ENCODE peak calls at places on chromosomes 11 and 22, in seven cellular contexts. E is OCI-LY7, D is suprapubic skin, W is endothelial cell of umbilical vein, Y is K562, O is cardiac fibroblast, R is Calu3. C is an unnamed sample.

GRCh38 chr11:121113611-121114010 is 12.6 kb downstream of the TECTA start:
- DNase-seq in E (no peak), D (no peak), W (no peak), Y (no peak), O (no peak), R (no peak), C (no peak)

GRCh38 chr22:49772692-49773091 is 55.0 kb downstream of the BRD1 start:
- DNase-seq in E (no peak), D (no peak), W (no peak), Y (peak), O (no peak), R (no peak), C (no peak)

GRCh38 chr11:106399075-106399500 is 321.6 kb downstream of the AASDHPPT start:
- DNase-seq in E (no peak), D (peak), W (no peak), Y (no peak), O (peak), R (no peak), C (no peak)

GRCh38 chr11:46391578-46392420 is at the start of gene CHRM4:
- DNase-seq in E (no peak), D (no peak), W (peak), Y (peak), O (no peak), R (peak), C (peak)

GRCh38 chr11:86519064-86519911 is 144.6 kb downstream of the CCDC81 start:
- DNase-seq in E (no peak), D (no peak), W (peak), Y (no peak), O (peak), R (no peak), C (no peak)

GRCh38 chr22:43390166-43390565 is 21.6 kb upstream of the MPPED1 start:
- DNase-seq in E (no peak), D (peak), W (no peak), Y (no peak), O (no peak), R (no peak), C (no peak)

GRCh38 chr11:6498544-6498943 is 1.5 kb downstream of the DNHD1 start:
- DNase-seq in E (no peak), D (no peak), W (no peak), Y (no peak), O (no peak), R (no peak), C (no peak)

GRCh38 chr22:46006379-46007002 is 29.5 kb upstream of the WNT7B start:
- DNase-seq in E (peak), D (peak), W (peak), Y (peak), O (peak), R (peak), C (peak)

GRCh38 chr11:112537846-112538330 is 277.2 kb upstream of the PLET1 start:
- DNase-seq in E (no peak), D (no peak), W (no peak), Y (no peak), O (no peak), R (no peak), C (no peak)

GRCh38 chr22:46457502-46458488 is 79.6 kb downstream of the CELSR1 start:
- DNase-seq in E (no peak), D (peak), W (no peak), Y (no peak), O (peak), R (no peak), C (no peak)

GRCh38 chr22:22235564-22235963 is 9.0 kb upstream of the VPREB1 start:
- DNase-seq in E (peak), D (no peak), W (peak), Y (peak), O (peak), R (peak), C (peak)

GRCh38 chr11:6601041-6601461 is 2.4 kb downstream of the RRP8 start:
- DNase-seq in E (no peak), D (no peak), W (no peak), Y (no peak), O (no peak), R (no peak), C (no peak)

GRCh38 chr11:128884703-128885338 is 6.3 kb upstream of the KCNJ5 start:
- DNase-seq in E (peak), D (no peak), W (peak), Y (peak), O (peak), R (peak), C (peak)

GRCh38 chr11:128884054-128884453 is 7.1 kb upstream of the KCNJ5 start:
- DNase-seq in E (no peak), D (no peak), W (no peak), Y (no peak), O (no peak), R (no peak), C (no peak)

GRCh38 chr11:128888034-128888985 is 2.8 kb upstream of the KCNJ5 start:
- DNase-seq in E (no peak), D (no peak), W (no peak), Y (no peak), O (no peak), R (no peak), C (no peak)

GRCh38 chr11:128889657-128890213 is 1.4 kb upstream of the KCNJ5 start:
- DNase-seq in E (no peak), D (no peak), W (no peak), Y (no peak), O (no peak), R (no peak), C (no peak)

GRCh38 chr11:128886401-128887119 is 4.6 kb upstream of the KCNJ5 start:
- DNase-seq in E (peak), D (no peak), W (no peak), Y (no peak), O (no peak), R (peak), C (no peak)
- TF ChIP-seq CTCF in E (peak), D (no peak), W (peak), Y (no peak), O (no peak), R (no peak), C (peak)

GRCh38 chr11:35677904-35678303 is 15.3 kb downstream of the TRIM44 start:
- DNase-seq in E (no peak), D (no peak), W (no peak), Y (no peak), O (no peak), R (no peak), C (no peak)
- TF ChIP-seq CTCF in E (no peak), D (no peak), W (no peak), Y (no peak), O (no peak), R (no peak), C (no peak)

DNA sequence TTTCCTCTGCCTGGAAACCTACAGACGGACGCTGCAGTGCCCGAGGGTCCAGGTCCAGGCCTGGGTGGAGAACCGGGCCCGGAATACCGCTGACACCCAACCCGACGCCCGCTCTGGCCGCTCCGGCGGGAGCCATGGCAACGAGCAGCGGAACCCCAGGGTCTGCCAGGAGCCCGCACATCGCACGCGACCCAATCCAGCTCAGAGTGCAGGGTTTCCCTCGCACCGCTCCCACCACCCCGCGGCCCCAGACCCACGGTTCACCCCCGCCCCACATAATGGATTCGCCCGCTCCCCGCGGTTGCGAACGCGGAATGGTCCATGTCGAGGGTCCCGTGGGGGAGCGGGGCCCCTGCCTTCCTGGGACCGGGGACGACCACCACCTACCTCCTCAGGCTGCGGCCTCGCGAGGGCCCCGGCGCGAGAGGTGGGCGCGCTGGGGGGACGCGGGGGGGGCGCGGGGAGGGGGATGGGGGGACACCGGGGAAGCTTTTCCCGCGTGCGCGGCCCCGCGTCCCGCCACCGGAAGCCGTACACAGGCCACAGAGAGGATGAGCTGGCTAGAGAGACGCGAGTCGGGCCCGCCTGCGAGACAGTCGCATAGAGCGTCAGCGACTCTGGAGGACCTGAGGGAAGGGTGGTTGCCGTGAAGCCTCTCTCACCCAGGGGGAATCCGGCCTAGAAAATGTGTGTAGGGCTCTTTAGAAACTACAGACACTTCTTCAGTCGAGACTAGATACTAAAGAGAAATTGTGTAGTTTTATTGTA is at the start of gene SSRP1:
- DNase-seq in E (peak), D (peak), W (peak), Y (peak), O (peak), R (peak), C (peak)
- TF ChIP-seq CTCF in E (peak), D (no peak), W (no peak), Y (no peak), O (no peak), R (no peak), C (peak)

GRCh38 chr11:93238956-93239355 is 41.2 kb upstream of the SLC36A4 start:
- DNase-seq in E (no peak), D (no peak), W (no peak), Y (no peak), O (no peak), R (no peak), C (no peak)

GRCh38 chr11:93234602-93235207 is 36.9 kb upstream of the SLC36A4 start:
- DNase-seq in E (peak), D (peak), W (peak), Y (peak), O (peak), R (peak), C (peak)

DNA sequence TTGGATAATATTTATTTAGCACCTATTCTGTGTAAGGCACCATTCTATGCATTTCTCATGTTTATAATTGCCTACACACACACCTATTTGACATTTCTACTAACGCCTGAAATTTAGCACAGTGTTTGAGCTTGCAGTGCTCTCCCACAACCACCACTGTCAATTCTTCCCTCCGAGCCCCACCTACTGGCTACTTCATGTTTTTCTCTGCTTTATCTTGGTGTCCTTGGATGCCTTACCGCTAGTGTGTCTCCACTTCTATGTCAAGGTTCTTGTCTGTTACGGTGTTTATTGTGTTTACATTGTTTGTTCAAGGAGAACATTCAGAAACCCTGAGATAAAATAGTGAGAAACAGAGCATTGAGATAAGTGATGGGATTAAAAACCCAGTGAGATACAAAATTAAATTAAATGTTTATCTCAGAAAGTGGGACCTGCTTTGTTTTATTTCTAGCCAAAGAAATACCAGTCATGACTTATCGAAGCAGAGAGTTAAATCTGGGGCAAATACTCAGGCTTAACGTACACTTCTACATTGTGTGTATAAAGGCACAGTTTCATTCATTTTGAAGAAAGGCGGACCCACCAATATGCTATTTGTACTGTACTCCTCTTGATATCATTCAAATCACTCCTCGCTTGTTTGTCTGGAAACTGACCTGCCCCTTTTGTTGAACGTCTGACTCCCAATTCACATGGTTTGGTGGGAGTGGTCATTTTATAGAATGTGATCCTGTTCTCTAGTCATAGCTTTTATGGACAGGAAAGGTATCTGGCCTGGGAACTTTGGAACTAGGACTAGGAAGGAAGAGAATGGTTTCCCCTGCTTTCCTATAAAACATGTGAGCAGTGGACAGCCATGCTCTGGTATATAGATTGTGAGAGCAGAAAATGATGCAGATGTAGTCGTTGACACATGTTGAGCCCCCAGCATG is 39.2 kb upstream of the SLC36A4 start:
- DNase-seq in E (peak), D (no peak), W (peak), Y (peak), O (peak), R (peak), C (no peak)
- TF ChIP-seq CTCF in E (peak), D (peak), W (peak), Y (peak), O (peak), R (peak), C (peak)

GRCh38 chr11:34214961-34215805 is 109.8 kb downstream of the NAT10 start:
- DNase-seq in E (no peak), D (no peak), W (no peak), Y (no peak), O (peak), R (peak), C (no peak)
- TF ChIP-seq CTCF in E (no peak), D (no peak), W (no peak), Y (no peak), O (no peak), R (no peak), C (no peak)

DNA sequence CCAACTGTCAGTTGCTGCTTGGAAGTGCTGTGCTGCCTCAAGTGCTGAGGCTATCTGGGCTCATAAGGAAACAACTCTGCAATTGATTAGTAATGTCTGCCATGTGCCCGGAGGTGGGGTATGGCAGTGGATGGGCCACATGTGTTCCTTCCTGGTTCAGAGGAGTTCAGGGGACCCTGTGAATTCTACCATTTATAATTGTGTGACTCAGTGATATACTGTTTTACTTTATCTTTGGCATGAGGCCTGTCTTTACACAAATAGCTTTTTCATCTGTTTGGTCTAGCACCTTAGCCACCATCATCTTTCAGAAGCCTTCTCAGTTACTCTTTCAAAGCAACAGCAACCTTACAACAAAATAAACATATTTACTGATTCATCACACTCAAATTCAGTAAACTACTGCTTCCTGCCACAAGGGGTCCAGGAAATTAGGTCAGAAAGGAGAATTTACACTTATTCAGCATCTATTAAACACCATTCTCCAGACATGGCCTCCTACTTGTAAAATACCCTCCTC is 20.9 kb downstream of the DKK3 start:
- DNase-seq in E (peak), D (no peak), W (peak), Y (peak), O (peak), R (peak), C (no peak)
- TF ChIP-seq CTCF in E (peak), D (no peak), W (no peak), Y (peak), O (peak), R (no peak), C (no peak)

DNA sequence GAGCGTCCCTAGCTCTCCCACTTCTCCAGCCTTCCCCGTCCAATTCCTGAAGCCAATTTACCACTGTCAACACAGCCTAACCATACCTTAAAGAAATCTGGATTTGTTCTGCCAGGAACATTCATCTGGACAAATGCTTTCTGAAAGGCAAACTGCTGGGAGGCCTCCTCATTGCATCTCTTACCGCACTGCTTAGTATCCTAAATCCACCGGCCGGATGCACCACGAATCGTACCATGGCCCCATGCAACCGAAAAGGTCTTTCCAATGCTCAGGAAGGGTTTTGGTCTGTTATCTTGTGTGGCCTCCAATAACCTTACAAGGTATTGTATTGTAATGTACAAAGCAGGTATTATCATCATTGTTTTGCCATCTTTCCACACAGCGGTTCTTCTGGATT is 57.6 kb downstream of the MYH9 start:
- DNase-seq in E (no peak), D (no peak), W (no peak), Y (no peak), O (no peak), R (no peak), C (no peak)
- TF ChIP-seq CTCF in E (no peak), D (no peak), W (no peak), Y (no peak), O (no peak), R (no peak), C (no peak)